ENCODE peak calls at places on chromosome 17, in nine cellular contexts. X, I, E, P, Z, G, U, M and F are unnamed samples.

GRCh38 chr17:44786551-44787081 is 27.8 kb downstream of the ADAM11 start:
- DNase-seq in X (no peak), I (no peak), E (no peak), P (no peak), Z (no peak), G (no peak), U (no peak), M (no peak), F (no peak)

GRCh38 chr17:19316756-19317358 is 45.7 kb downstream of the B9D1 start:
- DNase-seq in X (no peak), I (no peak), E (no peak), P (no peak), Z (no peak), G (no peak), U (no peak), M (no peak), F (no peak)

GRCh38 chr17:47628014-47628413 is 21.7 kb upstream of the KPNB1 start:
- DNase-seq in X (no peak), I (no peak), E (no peak), P (no peak), Z (no peak), G (no peak), U (no peak), M (no peak), F (no peak)

GRCh38 chr17:3527896-3528603 is 29.6 kb downstream of the TRPV3 start:
- DNase-seq in X (no peak), I (no peak), E (no peak), P (no peak), Z (no peak), G (no peak), U (no peak), M (no peak), F (no peak)

GRCh38 chr17:17766351-17767095 is 70.3 kb downstream of the SREBF1 start:
- DNase-seq in X (no peak), I (no peak), E (no peak), P (peak; percentile 67), Z (no peak), G (no peak), U (no peak), M (peak; percentile 28), F (no peak)

GRCh38 chr17:40524243-40524965 is 23.0 kb upstream of the TNS4 start:
- DNase-seq in X (no peak), I (no peak), E (no peak), P (no peak), Z (no peak), G (no peak), U (no peak), M (no peak), F (no peak)

GRCh38 chr17:32826076-32826475 is 50.8 kb downstream of the MYO1D start:
- DNase-seq in X (no peak), I (no peak), E (no peak), P (no peak), Z (no peak), G (no peak), U (no peak), M (no peak), F (no peak)

GRCh38 chr17:4969551-4970231 is 2.1 kb upstream of the SPAG7 start:
- DNase-seq in X (no peak), I (no peak), E (no peak), P (no peak), Z (no peak), G (no peak), U (no peak), M (no peak), F (no peak)

GRCh38 chr17:2837147-2837561 is 40.9 kb downstream of the RAP1GAP2 start:
- DNase-seq in X (no peak), I (no peak), E (no peak), P (no peak), Z (no peak), G (no peak), U (no peak), M (peak; percentile 50), F (no peak)

GRCh38 chr17:67647482-67647881 is 70.3 kb upstream of the NOL11 start:
- DNase-seq in X (no peak), I (no peak), E (no peak), P (no peak), Z (no peak), G (no peak), U (no peak), M (no peak), F (no peak)

GRCh38 chr17:45060382-45060823 is 714 bp upstream of the NMT1 start:
- DNase-seq in X (no peak), I (no peak), E (no peak), P (no peak), Z (no peak), G (no peak), U (no peak), M (no peak), F (no peak)

GRCh38 chr17:48432820-48433775 is 3.1 kb upstream of the SKAP1 start:
- DNase-seq in X (no peak), I (no peak), E (no peak), P (no peak), Z (no peak), G (no peak), U (no peak), M (no peak), F (no peak)

GRCh38 chr17:72984925-72985322 is 107.6 kb downstream of the SLC39A11 start:
- DNase-seq in X (no peak), I (no peak), E (no peak), P (no peak), Z (no peak), G (peak; percentile 55), U (no peak), M (no peak), F (no peak)

GRCh38 chr17:61731330-61731729 is 132.0 kb downstream of the BRIP1 start:
- DNase-seq in X (no peak), I (no peak), E (no peak), P (no peak), Z (no peak), G (no peak), U (no peak), M (no peak), F (no peak)

GRCh38 chr17:79513805-79514535 is 96.9 kb downstream of the RBFOX3 start:
- DNase-seq in X (no peak), I (no peak), E (no peak), P (no peak), Z (no peak), G (peak; percentile 5), U (no peak), M (no peak), F (no peak)

GRCh38 chr17:48626470-48627241 is 498 bp upstream of the HOXB9 start:
- DNase-seq in X (no peak), I (no peak), E (peak; percentile 81), P (no peak), Z (peak; percentile 57), G (peak; percentile 77), U (peak; percentile 67), M (peak; percentile 53), F (no peak)

GRCh38 chr17:45794840-45795239 is 10.7 kb downstream of the CRHR1 start:
- DNase-seq in X (no peak), I (no peak), E (no peak), P (no peak), Z (no peak), G (peak; percentile 9), U (peak; percentile 77), M (no peak), F (no peak)

GRCh38 chr17:22217135-22217534 is 524.8 kb downstream of the KCNJ18 start:
- DNase-seq in X (no peak), I (no peak), E (no peak), P (no peak), Z (no peak), G (no peak), U (no peak), M (no peak), F (no peak)

GRCh38 chr17:47208744-47209488 is at the start of gene MYL4:
- DNase-seq in X (no peak), I (no peak), E (no peak), P (no peak), Z (no peak), G (no peak), U (no peak), M (no peak), F (no peak)

GRCh38 chr17:29140631-29141483 is 39.3 kb downstream of the MYO18A start:
- DNase-seq in X (no peak), I (no peak), E (no peak), P (peak; percentile 64), Z (peak; percentile 8), G (no peak), U (no peak), M (peak; percentile 66), F (no peak)

GRCh38 chr17:29140051-29140582 is 40.1 kb downstream of the MYO18A start:
- DNase-seq in X (no peak), I (peak; percentile 85), E (peak; percentile 30), P (peak; percentile 76), Z (no peak), G (peak; percentile 84), U (peak; percentile 83), M (peak; percentile 81), F (no peak)

GRCh38 chr17:3512512-3513171 is 36.8 kb downstream of the ASPA start:
- DNase-seq in X (no peak), I (peak; percentile 62), E (no peak), P (peak; percentile 95), Z (no peak), G (no peak), U (peak; percentile 49), M (no peak), F (no peak)

GRCh38 chr17:43334744-43335400 is 63.9 kb upstream of the ARL4D start:
- DNase-seq in X (no peak), I (no peak), E (no peak), P (no peak), Z (no peak), G (no peak), U (no peak), M (no peak), F (no peak)

GRCh38 chr17:72308744-72309395 is 188.1 kb downstream of the SOX9 start:
- DNase-seq in X (no peak), I (no peak), E (no peak), P (no peak), Z (no peak), G (no peak), U (no peak), M (no peak), F (no peak)

GRCh38 chr17:37614391-37614790 is 5.2 kb upstream of the SYNRG start:
- DNase-seq in X (no peak), I (no peak), E (no peak), P (no peak), Z (no peak), G (no peak), U (no peak), M (no peak), F (peak; percentile 58)

GRCh38 chr17:39722104-39722503 is 8.2 kb downstream of the MIEN1 start:
- DNase-seq in X (no peak), I (no peak), E (no peak), P (no peak), Z (no peak), G (no peak), U (no peak), M (no peak), F (no peak)

GRCh38 chr17:21288581-21289017 is 4.1 kb downstream of the MAP2K3 start:
- DNase-seq in X (no peak), I (no peak), E (no peak), P (no peak), Z (no peak), G (no peak), U (no peak), M (no peak), F (no peak)

GRCh38 chr17:72249441-72249840 is 128.6 kb downstream of the SOX9 start:
- DNase-seq in X (no peak), I (no peak), E (no peak), P (no peak), Z (no peak), G (peak; percentile 22), U (no peak), M (no peak), F (no peak)

GRCh38 chr17:76011951-76012350 is 11.3 kb downstream of the CDK3 start:
- DNase-seq in X (no peak), I (no peak), E (no peak), P (no peak), Z (no peak), G (no peak), U (no peak), M (no peak), F (no peak)

GRCh38 chr17:2777242-2777867 is 18.9 kb upstream of the RAP1GAP2 start:
- DNase-seq in X (no peak), I (no peak), E (no peak), P (no peak), Z (peak; percentile 21), G (no peak), U (peak; percentile 55), M (no peak), F (no peak)

GRCh38 chr17:66040402-66040801 is 151.5 kb downstream of the CEP112 start:
- DNase-seq in X (no peak), I (no peak), E (peak; percentile 12), P (no peak), Z (no peak), G (no peak), U (no peak), M (no peak), F (no peak)